ENCODE peak calls at places on chromosomes 1 and 21, in seven cellular contexts. One of them, this sample, is unnamed.
A peak's percentile ranks its signal among the peaks of the same experiment; 100 is the strongest.

GRCh38 chr1:8541961-8542521 is 224.1 kb downstream of the SLC45A1 start:
- DNase-seq in uterus: no peak
- DNase-seq in IMR-90: peak; percentile 83
- DNase-seq in HepG2: no peak
- DNase-seq in heart left ventricle: no peak
- DNase-seq in stomach: no peak
- DNase-seq in H54: no peak
- DNase-seq in this sample: no peak

GRCh38 chr1:8671313-8671917 is 146.0 kb downstream of the RERE start:
- DNase-seq in heart left ventricle: peak; percentile 48
- DNase-seq in H54: no peak
- DNase-seq in stomach: no peak
- DNase-seq in uterus: peak; percentile 29
- DNase-seq in IMR-90: peak; percentile 84
- DNase-seq in HepG2: peak; percentile 61
- DNase-seq in this sample: peak; percentile 25

GRCh38 chr1:29974345-29974744 is 738.0 kb downstream of the PTPRU start:
- DNase-seq in H54: peak; percentile 42
- DNase-seq in IMR-90: peak; percentile 88
- DNase-seq in stomach: no peak
- DNase-seq in HepG2: peak; percentile 4
- DNase-seq in heart left ventricle: no peak
- DNase-seq in uterus: no peak
- DNase-seq in this sample: no peak

GRCh38 chr21:44531606-44532128 is 8.3 kb downstream of the KRTAP10-1 start:
- DNase-seq in heart left ventricle: no peak
- DNase-seq in uterus: no peak
- DNase-seq in IMR-90: no peak
- DNase-seq in HepG2: no peak
- DNase-seq in H54: no peak
- DNase-seq in stomach: no peak
- DNase-seq in this sample: no peak

GRCh38 chr1:181789395-181789794 is 272.1 kb downstream of the ZNF648 start:
- DNase-seq in stomach: no peak
- DNase-seq in H54: no peak
- DNase-seq in HepG2: no peak
- DNase-seq in heart left ventricle: no peak
- DNase-seq in uterus: no peak
- DNase-seq in IMR-90: no peak
- DNase-seq in this sample: no peak

GRCh38 chr1:3536395-3536794 is 74.9 kb downstream of the MEGF6 start:
- DNase-seq in IMR-90: no peak
- DNase-seq in HepG2: no peak
- DNase-seq in stomach: no peak
- DNase-seq in heart left ventricle: no peak
- DNase-seq in uterus: peak; percentile 48
- DNase-seq in H54: no peak
- DNase-seq in this sample: no peak

GRCh38 chr1:87330954-87331318 is 2.3 kb downstream of the LMO4 start:
- DNase-seq in heart left ventricle: no peak
- DNase-seq in stomach: no peak
- DNase-seq in HepG2: peak; percentile 75
- DNase-seq in uterus: no peak
- DNase-seq in IMR-90: no peak
- DNase-seq in H54: no peak
- DNase-seq in this sample: no peak

GRCh38 chr1:3775498-3776230 is 3.1 kb downstream of the SMIM1 start:
- DNase-seq in HepG2: peak; percentile 94
- DNase-seq in uterus: peak; percentile 49
- DNase-seq in heart left ventricle: peak; percentile 58
- DNase-seq in H54: peak; percentile 84
- DNase-seq in stomach: peak; percentile 55
- DNase-seq in IMR-90: peak; percentile 59
- DNase-seq in this sample: peak; percentile 85

GRCh38 chr21:25732091-25732760 is 2.5 kb downstream of the ATP5PF start:
- DNase-seq in heart left ventricle: no peak
- DNase-seq in stomach: no peak
- DNase-seq in IMR-90: no peak
- DNase-seq in uterus: no peak
- DNase-seq in HepG2: no peak
- DNase-seq in H54: no peak
- DNase-seq in this sample: no peak

DNA sequence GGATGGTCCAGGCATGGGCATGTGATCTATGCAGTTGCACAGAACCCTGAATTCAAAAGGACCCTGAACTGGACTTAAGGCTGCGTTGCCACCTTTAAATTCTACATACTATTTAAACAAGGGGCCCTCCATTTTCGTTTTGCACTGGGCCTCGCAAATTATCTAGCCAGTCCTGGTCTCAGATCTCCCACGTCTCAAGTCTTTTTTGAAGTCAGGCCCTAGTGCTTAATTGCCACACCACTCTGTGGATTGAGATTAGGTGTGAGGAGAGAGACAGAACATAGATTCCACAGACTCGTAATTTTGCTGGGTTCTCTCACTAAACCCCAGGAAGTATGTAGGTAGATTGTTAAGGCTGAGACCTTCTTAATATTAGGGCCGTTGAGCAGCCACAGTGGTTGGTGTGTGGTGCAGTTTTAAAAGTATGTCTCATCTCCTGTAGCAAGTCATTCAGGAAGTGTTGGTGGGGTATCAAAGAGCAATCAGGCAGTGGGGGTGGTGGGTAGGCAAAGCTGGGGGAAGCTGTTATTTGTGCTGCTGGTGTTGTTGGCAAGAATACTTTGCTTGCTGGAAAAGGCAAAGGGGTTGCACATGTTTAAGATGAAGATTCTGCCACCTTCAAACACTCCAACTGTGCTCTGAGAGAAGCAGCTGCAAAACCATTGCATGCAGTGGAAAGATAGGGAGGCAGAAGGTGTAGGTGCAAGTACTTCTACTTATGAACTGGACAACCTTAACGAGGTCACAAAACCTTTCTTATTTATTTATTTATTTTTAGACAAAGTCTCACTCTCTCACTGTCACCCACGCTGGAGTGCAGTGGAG is 11.2 kb downstream of the CD84 start:
- DNase-seq in H54: no peak
- DNase-seq in IMR-90: no peak
- DNase-seq in uterus: no peak
- DNase-seq in stomach: no peak
- DNase-seq in HepG2: no peak
- DNase-seq in heart left ventricle: no peak
- DNase-seq in this sample: no peak
- TF ChIP-seq POLR2A in H54: no peak
- TF ChIP-seq POLR2A in IMR-90: no peak
- TF ChIP-seq POLR2A in uterus: no peak
- TF ChIP-seq POLR2A in stomach: no peak
- TF ChIP-seq POLR2A in HepG2: no peak
- TF ChIP-seq POLR2A in heart left ventricle: no peak
- TF ChIP-seq POLR2A in this sample: no peak

GRCh38 chr1:226679853-226680516 is 59.1 kb downstream of the ITPKB start:
- DNase-seq in H54: peak; percentile 35
- DNase-seq in HepG2: no peak
- DNase-seq in stomach: peak; percentile 87
- DNase-seq in uterus: peak; percentile 90
- DNase-seq in IMR-90: peak; percentile 62
- DNase-seq in heart left ventricle: peak; percentile 91
- DNase-seq in this sample: peak; percentile 56
- TF ChIP-seq POLR2A in H54: no peak
- TF ChIP-seq POLR2A in HepG2: no peak
- TF ChIP-seq POLR2A in stomach: no peak
- TF ChIP-seq POLR2A in uterus: peak; percentile 71
- TF ChIP-seq POLR2A in IMR-90: no peak
- TF ChIP-seq POLR2A in heart left ventricle: peak; percentile 29
- TF ChIP-seq POLR2A in this sample: no peak

GRCh38 chr1:204128964-204129896 is 22.6 kb downstream of the ETNK2 start:
- DNase-seq in stomach: peak; percentile 78
- DNase-seq in heart left ventricle: peak; percentile 70
- DNase-seq in uterus: peak; percentile 80
- DNase-seq in H54: peak; percentile 81
- DNase-seq in HepG2: no peak
- DNase-seq in IMR-90: peak; percentile 61
- DNase-seq in this sample: peak; percentile 90
- TF ChIP-seq POLR2A in stomach: no peak
- TF ChIP-seq POLR2A in heart left ventricle: no peak
- TF ChIP-seq POLR2A in uterus: no peak
- TF ChIP-seq POLR2A in H54: no peak
- TF ChIP-seq POLR2A in HepG2: no peak
- TF ChIP-seq POLR2A in IMR-90: peak; percentile 25
- TF ChIP-seq POLR2A in this sample: no peak

GRCh38 chr1:1562556-1563195 is 12.0 kb downstream of the SSU72 start:
- DNase-seq in uterus: no peak
- DNase-seq in H54: no peak
- DNase-seq in IMR-90: no peak
- DNase-seq in heart left ventricle: no peak
- DNase-seq in HepG2: no peak
- DNase-seq in stomach: no peak
- DNase-seq in this sample: no peak

GRCh38 chr1:1561801-1562470 is 12.7 kb downstream of the SSU72 start:
- DNase-seq in stomach: no peak
- DNase-seq in HepG2: no peak
- DNase-seq in uterus: no peak
- DNase-seq in H54: no peak
- DNase-seq in IMR-90: no peak
- DNase-seq in heart left ventricle: no peak
- DNase-seq in this sample: no peak

GRCh38 chr1:1559066-1559465 is 15.6 kb downstream of the SSU72 start:
- DNase-seq in uterus: no peak
- DNase-seq in heart left ventricle: no peak
- DNase-seq in stomach: no peak
- DNase-seq in IMR-90: no peak
- DNase-seq in HepG2: no peak
- DNase-seq in H54: no peak
- DNase-seq in this sample: no peak

GRCh38 chr1:1558591-1558990 is 16.1 kb downstream of the SSU72 start:
- DNase-seq in heart left ventricle: no peak
- DNase-seq in uterus: no peak
- DNase-seq in stomach: no peak
- DNase-seq in HepG2: no peak
- DNase-seq in IMR-90: no peak
- DNase-seq in H54: no peak
- DNase-seq in this sample: no peak

DNA sequence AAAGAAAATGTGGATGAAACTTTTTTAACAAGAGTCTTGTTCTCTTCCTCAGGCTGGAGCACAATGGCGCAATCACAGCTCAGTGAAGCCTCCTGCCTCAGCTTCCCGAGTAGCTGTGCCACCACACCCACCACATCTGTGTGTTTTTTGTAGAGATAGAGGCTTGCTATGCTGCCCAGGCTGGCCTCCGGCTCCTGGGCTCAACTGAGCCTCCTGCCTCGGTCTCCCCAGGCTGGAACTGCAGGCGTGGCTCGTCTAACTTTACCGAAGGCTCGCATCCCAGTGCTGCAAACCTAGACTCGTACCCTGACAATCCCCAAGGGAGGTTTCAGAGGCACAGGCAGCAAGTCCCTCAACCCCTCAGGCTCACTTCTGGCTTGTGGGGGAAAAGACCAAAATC is 14.5 kb downstream of the SSU72 start:
- DNase-seq in heart left ventricle: no peak
- DNase-seq in HepG2: no peak
- DNase-seq in H54: no peak
- DNase-seq in stomach: no peak
- DNase-seq in IMR-90: no peak
- DNase-seq in uterus: no peak
- DNase-seq in this sample: no peak
- TF ChIP-seq POLR2A in heart left ventricle: no peak
- TF ChIP-seq POLR2A in HepG2: no peak
- TF ChIP-seq POLR2A in H54: no peak
- TF ChIP-seq POLR2A in stomach: no peak
- TF ChIP-seq POLR2A in IMR-90: no peak
- TF ChIP-seq POLR2A in uterus: no peak
- TF ChIP-seq POLR2A in this sample: no peak

DNA sequence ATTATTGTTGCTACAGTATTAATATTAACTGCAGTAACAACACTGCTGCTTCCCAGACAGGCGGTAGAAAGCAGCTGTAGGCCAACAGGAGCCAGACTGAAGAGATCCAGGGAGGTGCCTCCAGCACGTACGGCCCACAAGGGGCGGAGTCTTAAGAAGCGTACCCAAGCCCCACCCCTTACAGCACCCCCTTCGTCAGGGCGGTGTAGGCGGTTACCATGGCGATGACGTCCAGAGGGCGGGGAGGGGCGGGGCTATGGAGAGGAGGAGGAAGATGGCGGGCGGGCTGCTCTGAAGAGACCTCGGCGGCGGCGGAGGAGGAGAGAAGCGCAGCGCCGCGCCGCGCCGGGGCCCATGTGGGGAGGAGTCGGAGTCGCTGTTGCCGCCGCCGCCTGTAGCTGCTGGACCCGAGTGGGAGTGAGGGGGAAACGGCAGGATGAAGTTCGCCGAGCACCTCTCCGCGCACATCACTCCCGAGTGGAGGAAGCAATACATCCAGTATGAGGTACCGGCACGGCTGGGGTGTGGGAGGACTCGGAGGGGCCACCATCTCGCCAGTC is at the start of gene XPR1:
- DNase-seq in uterus: peak; percentile 98
- DNase-seq in H54: peak; percentile 68
- DNase-seq in HepG2: peak; percentile 96
- DNase-seq in stomach: peak; percentile 98
- DNase-seq in IMR-90: peak; percentile 99
- DNase-seq in heart left ventricle: peak; percentile 98
- DNase-seq in this sample: peak; percentile 67
- TF ChIP-seq POLR2A in uterus: peak; percentile 93
- TF ChIP-seq POLR2A in H54: peak; percentile 92
- TF ChIP-seq POLR2A in HepG2: peak; percentile 71
- TF ChIP-seq POLR2A in stomach: no peak
- TF ChIP-seq POLR2A in IMR-90: peak; percentile 74
- TF ChIP-seq POLR2A in heart left ventricle: peak; percentile 86
- TF ChIP-seq POLR2A in this sample: peak; percentile 78

DNA sequence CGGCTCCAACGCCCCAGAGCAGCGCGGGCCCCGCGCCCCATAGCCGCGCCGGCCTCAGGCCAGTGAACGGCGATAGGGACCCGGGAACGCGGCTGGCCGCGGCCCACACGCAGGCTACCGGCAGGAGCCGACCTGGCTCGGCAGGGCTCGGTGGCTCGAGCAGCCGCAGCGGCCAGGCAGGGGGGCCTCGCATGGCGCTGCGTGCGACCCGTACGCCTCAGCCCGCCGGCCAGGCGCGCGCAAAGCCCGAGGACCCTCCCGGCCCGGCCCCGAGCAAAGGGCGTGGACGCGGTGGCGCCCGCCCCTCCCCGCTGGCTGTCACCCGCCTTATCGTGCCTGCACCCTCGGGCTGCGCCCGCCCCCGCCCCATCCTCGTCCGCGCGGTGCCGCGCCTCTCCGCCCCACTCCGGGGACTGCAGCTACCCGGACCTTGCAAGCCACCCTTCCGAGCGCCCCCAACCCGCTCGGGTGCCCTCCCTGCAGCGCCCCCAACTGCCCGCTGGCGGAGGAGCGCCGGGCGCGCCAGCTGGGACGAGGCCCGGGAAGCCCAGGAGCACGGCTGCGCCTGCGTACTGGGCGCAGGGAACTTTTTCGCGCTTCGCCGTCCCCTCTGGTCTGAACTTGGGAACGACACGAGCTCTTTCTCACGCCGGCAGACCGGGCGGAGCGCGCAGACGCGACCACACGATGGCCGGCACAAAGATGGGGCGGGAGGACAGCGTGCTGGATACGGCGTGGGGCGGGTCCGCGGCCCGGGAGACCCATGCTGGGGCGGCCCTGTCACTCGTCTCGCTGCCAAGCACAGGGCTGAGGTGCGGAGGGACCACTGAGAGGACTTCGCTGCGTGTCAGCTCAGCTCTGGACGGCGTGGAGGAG is at the start of gene ABCB10:
- DNase-seq in HepG2: peak; percentile 95
- DNase-seq in H54: peak; percentile 99
- DNase-seq in IMR-90: peak; percentile 96
- DNase-seq in stomach: peak; percentile 96
- DNase-seq in uterus: peak; percentile 97
- DNase-seq in heart left ventricle: peak; percentile 96
- DNase-seq in this sample: peak; percentile 87
- TF ChIP-seq POLR2A in HepG2: no peak
- TF ChIP-seq POLR2A in H54: peak; percentile 84
- TF ChIP-seq POLR2A in IMR-90: no peak
- TF ChIP-seq POLR2A in stomach: no peak
- TF ChIP-seq POLR2A in uterus: peak; percentile 70
- TF ChIP-seq POLR2A in heart left ventricle: no peak
- TF ChIP-seq POLR2A in this sample: no peak

This sample was measured in GM12892.